ENCODE peak calls at places on chromosomes 12 and 14, in seven cellular contexts. R, U, Y, H, W, S and A are unnamed samples.

GRCh38 chr14:74635831-74636230 is 23.8 kb upstream of the LTBP2 start:
- DNase-seq in R (no peak), U (no peak), Y (no peak), H (no peak), W (no peak), S (no peak), A (no peak)

GRCh38 chr14:69259531-69260245 is at the start of gene GALNT16:
- DNase-seq in R (peak), U (no peak), Y (peak), H (peak), W (peak), S (peak), A (no peak)

GRCh38 chr12:46480724-46481123 is 108.2 kb upstream of the SLC38A2 start:
- DNase-seq in R (no peak), U (no peak), Y (no peak), H (no peak), W (no peak), S (no peak), A (no peak)

GRCh38 chr12:113137861-113138783 is 2.6 kb upstream of the RASAL1 start:
- DNase-seq in R (no peak), U (no peak), Y (no peak), H (no peak), W (no peak), S (no peak), A (no peak)

GRCh38 chr14:92770454-92770853 is 22.0 kb upstream of the LGMN start:
- DNase-seq in R (no peak), U (no peak), Y (no peak), H (no peak), W (no peak), S (no peak), A (no peak)

GRCh38 chr12:92396647-92397258 is 251.1 kb upstream of the BTG1 start:
- DNase-seq in R (no peak), U (no peak), Y (no peak), H (peak), W (no peak), S (no peak), A (no peak)

GRCh38 chr12:75349946-75350345 is 15.5 kb downstream of the GLIPR1L1 start:
- DNase-seq in R (no peak), U (no peak), Y (no peak), H (no peak), W (no peak), S (no peak), A (no peak)

GRCh38 chr12:92624236-92624635 is 78.6 kb upstream of the PLEKHG7 start:
- DNase-seq in R (no peak), U (no peak), Y (no peak), H (peak), W (no peak), S (no peak), A (no peak)

GRCh38 chr14:21205678-21206581 is 50.1 kb upstream of the OR5AU1 start:
- DNase-seq in R (no peak), U (no peak), Y (no peak), H (no peak), W (no peak), S (no peak), A (no peak)

GRCh38 chr14:93629636-93630035 is 158.6 kb downstream of the PRIMA1 start:
- DNase-seq in R (no peak), U (no peak), Y (no peak), H (no peak), W (no peak), S (no peak), A (no peak)

GRCh38 chr14:36383674-36384421 is 63.4 kb upstream of the MBIP start:
- DNase-seq in R (no peak), U (peak), Y (no peak), H (peak), W (peak), S (no peak), A (no peak)

GRCh38 chr14:64387738-64388532 is at the start of gene MTHFD1:
- DNase-seq in R (peak), U (peak), Y (peak), H (peak), W (peak), S (peak), A (peak)
- TF ChIP-seq CTCF in R (no peak), U (no peak), Y (peak), H (no peak), W (no peak), S (no peak), A (no peak)

GRCh38 chr12:106118-106561 is 39.6 kb downstream of the IQSEC3 start:
- DNase-seq in R (no peak), U (no peak), Y (peak), H (no peak), W (peak), S (no peak), A (no peak)
- TF ChIP-seq CTCF in R (no peak), U (no peak), Y (no peak), H (no peak), W (no peak), S (no peak), A (no peak)

GRCh38 chr12:101229841-101230241 is 19.8 kb upstream of the SLC5A8 start:
- DNase-seq in R (no peak), U (no peak), Y (no peak), H (no peak), W (peak), S (no peak), A (no peak)
- TF ChIP-seq CTCF in R (no peak), U (no peak), Y (no peak), H (no peak), W (no peak), S (no peak), A (no peak)

GRCh38 chr12:6944381-6945186 is 762 bp downstream of the C12orf57 start:
- DNase-seq in R (peak), U (peak), Y (peak), H (peak), W (peak), S (peak), A (peak)
- TF ChIP-seq CTCF in R (peak), U (peak), Y (peak), H (peak), W (peak), S (peak), A (no peak)

DNA sequence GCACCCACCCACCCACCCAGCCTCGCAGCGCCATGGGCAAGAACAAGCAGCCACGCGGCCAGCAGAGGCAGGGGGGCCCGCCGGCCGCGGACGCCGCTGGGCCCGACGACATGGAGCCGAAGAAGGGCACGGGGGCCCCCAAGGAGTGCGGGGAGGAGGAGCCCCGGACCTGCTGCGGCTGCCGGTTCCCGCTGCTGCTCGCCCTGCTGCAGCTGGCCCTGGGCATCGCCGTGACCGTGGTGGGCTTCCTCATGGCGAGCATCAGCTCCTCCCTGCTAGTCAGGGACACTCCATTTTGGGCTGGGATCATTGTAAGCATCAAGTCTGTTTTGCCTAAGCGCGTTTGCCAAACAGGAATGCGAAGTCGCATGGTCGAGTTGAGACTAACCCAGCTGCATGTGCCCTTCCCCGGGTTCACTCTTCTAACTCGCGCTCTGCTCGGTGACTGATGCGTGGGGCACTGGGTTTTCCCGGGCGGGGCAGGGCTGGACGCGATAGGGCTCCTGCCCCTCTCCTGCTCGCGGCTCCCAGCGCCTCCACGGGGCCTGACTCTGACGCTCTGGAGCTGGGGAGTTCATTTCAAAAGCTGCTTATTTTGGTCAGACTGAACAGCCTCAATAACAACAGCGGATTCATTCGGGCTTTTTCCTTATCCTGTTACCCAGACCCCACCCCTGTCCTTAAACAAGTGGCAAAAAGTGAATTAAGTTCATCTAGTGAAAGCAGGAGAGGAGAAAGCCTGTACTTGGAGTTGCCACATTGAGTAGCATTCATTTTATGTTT is 459 bp downstream of the SSPN start:
- DNase-seq in R (peak), U (peak), Y (peak), H (peak), W (peak), S (peak), A (no peak)
- TF ChIP-seq CTCF in R (no peak), U (no peak), Y (no peak), H (no peak), W (no peak), S (no peak), A (no peak)

GRCh38 chr14:34596891-34597290 is 33.1 kb downstream of the SNX6 start:
- DNase-seq in R (no peak), U (no peak), Y (no peak), H (no peak), W (no peak), S (peak), A (no peak)

GRCh38 chr14:34592623-34593022 is 37.3 kb downstream of the SNX6 start:
- DNase-seq in R (no peak), U (no peak), Y (no peak), H (no peak), W (peak), S (no peak), A (no peak)

GRCh38 chr14:34593740-34594375 is 36.1 kb downstream of the SNX6 start:
- DNase-seq in R (no peak), U (no peak), Y (no peak), H (no peak), W (no peak), S (no peak), A (no peak)
- TF ChIP-seq CTCF in R (no peak), U (no peak), Y (no peak), H (no peak), W (no peak), S (no peak), A (no peak)